ENCODE peak calls at places on chromosomes 3 and 15, in eight cellular contexts. O is transverse colon; E is body of pancreas; T is fibroblast of lung; L is psoas muscle; R is endothelial cell of umbilical vein; W is kidney; V is CD8-positive, alpha-beta T cell. S is an unnamed sample.
A peak's percentile ranks its signal among the peaks of the same experiment; 100 is the strongest.

GRCh38 chr3:74531491-74531890 is 83.0 kb downstream of the CNTN3 start:
- DNase-seq in E (no peak), V (no peak), O (no peak), R (no peak), L (no peak), T (no peak), W (no peak), S (no peak)

GRCh38 chr15:36590838-36591237 is 11.4 kb downstream of the CDIN1 start:
- DNase-seq in E (no peak), L (no peak), R (no peak), O (no peak), V (no peak), W (no peak), T (peak; percentile 69), S (no peak)

GRCh38 chr3:79521221-79521848 is 246.5 kb downstream of the ROBO1 start:
- DNase-seq in W (no peak), T (peak; percentile 57), E (no peak), L (no peak), O (no peak), R (peak; percentile 79), V (no peak), S (no peak)

GRCh38 chr3:58358092-58358491 is 25.4 kb downstream of the PXK start:
- DNase-seq in E (no peak), O (no peak), L (no peak), R (no peak), W (no peak), V (no peak), T (no peak), S (no peak)

GRCh38 chr15:92818658-92819311 is 81.3 kb upstream of the CHD2 start:
- DNase-seq in R (no peak), E (no peak), O (no peak), V (no peak), W (no peak), L (no peak), T (no peak), S (no peak)

GRCh38 chr15:51332211-51333147 is 5.9 kb downstream of the CYP19A1 start:
- DNase-seq in O (no peak), W (no peak), V (no peak), L (no peak), R (no peak), T (peak; percentile 21), E (no peak), S (no peak)

GRCh38 chr3:22474706-22475470 is 723.9 kb upstream of the ZNF385D start:
- DNase-seq in T (peak; percentile 71), V (no peak), O (no peak), E (no peak), W (no peak), L (peak; percentile 7), R (no peak), S (no peak)

GRCh38 chr3:52650437-52650836 is 35.3 kb downstream of the PBRM1 start:
- DNase-seq in O (no peak), L (no peak), E (no peak), T (no peak), R (no peak), W (no peak), V (no peak), S (no peak)

GRCh38 chr15:75713338-75713895 is 769 bp upstream of the CSPG4 start:
- DNase-seq in L (peak; percentile 51), O (peak; percentile 51), R (no peak), E (no peak), W (no peak), V (no peak), T (peak; percentile 70), S (no peak)

GRCh38 chr3:142853270-142854163 is 35.4 kb downstream of the PCOLCE2 start:
- DNase-seq in L (peak; percentile 45), V (no peak), T (no peak), O (no peak), E (peak; percentile 38), R (no peak), W (no peak), S (no peak)

GRCh38 chr15:50241684-50242450 is 23.7 kb downstream of the HDC start:
- DNase-seq in T (peak; percentile 43), W (no peak), O (no peak), E (no peak), L (no peak), R (no peak), V (no peak), S (no peak)

GRCh38 chr3:125512135-125512920 is 7.7 kb downstream of the SNX4 start:
- DNase-seq in T (peak; percentile 43), E (no peak), O (no peak), W (no peak), L (no peak), R (peak; percentile 83), V (no peak), S (no peak)

GRCh38 chr15:40873625-40874561 is at the start of gene RHOV:
- DNase-seq in O (peak; percentile 85), R (peak; percentile 43), E (peak; percentile 92), W (peak; percentile 88), T (peak; percentile 31), L (peak; percentile 44), V (peak; percentile 36), S (peak; percentile 92)

GRCh38 chr15:101060576-101061551 is 141.7 kb downstream of the LRRK1 start:
- DNase-seq in T (no peak), E (no peak), W (peak; percentile 69), O (peak; percentile 4), L (no peak), R (no peak), V (no peak), S (no peak)

GRCh38 chr3:90102146-90102545 is 994.7 kb downstream of the EPHA3 start:
- DNase-seq in W (no peak), O (no peak), E (no peak), V (no peak), L (no peak), T (no peak), R (no peak), S (no peak)

GRCh38 chr3:45078910-45079522 is 52.9 kb downstream of the CLEC3B start:
- DNase-seq in W (no peak), E (peak; percentile 39), L (no peak), R (no peak), O (peak; percentile 47), V (no peak), T (peak; percentile 66), S (no peak)

GRCh38 chr3:152296990-152297389 is 28.3 kb downstream of the MBNL1 start:
- DNase-seq in E (no peak), O (no peak), T (no peak), R (no peak), V (no peak), L (no peak), W (no peak), S (no peak)

GRCh38 chr3:152295834-152296233 is 27.1 kb downstream of the MBNL1 start:
- DNase-seq in E (no peak), O (no peak), V (no peak), W (no peak), R (no peak), L (no peak), T (no peak), S (no peak)

GRCh38 chr3:152295344-152295743 is 26.6 kb downstream of the MBNL1 start:
- DNase-seq in O (no peak), E (no peak), L (no peak), R (no peak), W (no peak), V (no peak), T (no peak), S (no peak)

GRCh38 chr3:152298393-152299242 is 29.9 kb downstream of the MBNL1 start:
- DNase-seq in T (peak; percentile 100), L (peak; percentile 29), O (peak; percentile 57), E (peak; percentile 63), W (no peak), V (no peak), R (peak; percentile 88), S (no peak)

GRCh38 chr3:152296382-152296781 is 27.7 kb downstream of the MBNL1 start:
- DNase-seq in V (no peak), T (no peak), O (no peak), L (no peak), E (no peak), W (no peak), R (no peak), S (no peak)
- H3K4me1 ChIP-seq in V (peaks cover 85% of the 10 kb centered on the region), T (peaks cover 21% of the 10 kb centered on the region), O (peaks cover 98% of the 10 kb centered on the region), L (peaks cover 71% of the 10 kb centered on the region), E (peaks cover 63% of the 10 kb centered on the region), W (peaks cover 6% of the 10 kb centered on the region), R (peaks cover 45% of the 10 kb centered on the region), S (peaks cover 4% of the 10 kb centered on the region)

DNA sequence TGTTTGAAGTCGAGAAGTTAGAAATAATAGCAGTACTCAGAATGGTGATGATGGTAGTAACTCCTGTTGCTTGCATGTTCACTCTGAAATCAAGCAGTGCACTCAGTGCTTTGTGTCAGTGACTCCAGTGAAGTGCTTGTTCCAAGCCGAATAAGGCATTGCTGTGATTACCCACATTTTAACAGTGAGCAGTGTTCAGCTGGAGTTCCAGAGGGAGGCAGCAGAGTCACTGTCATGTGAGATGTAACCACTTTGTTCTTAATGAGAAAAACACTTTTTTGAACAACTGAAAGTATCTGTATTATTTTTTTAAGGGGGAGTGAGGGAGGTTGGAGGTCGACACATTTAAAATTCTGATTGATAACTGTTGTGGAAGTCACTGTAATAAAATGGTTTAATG is 3.7 kb downstream of the MDFIC2 start:
- DNase-seq in T (peak; percentile 17), V (no peak), L (no peak), R (peak; percentile 11), W (no peak), E (no peak), O (no peak), S (peak; percentile 25)
- TF ChIP-seq CTCF in T (peak; percentile 29), V (no peak), L (no peak), R (no peak), W (no peak), E (no peak), O (no peak), S (peak; percentile 22)

GRCh38 chr15:25178835-25179672 is 224.3 kb downstream of the SNRPN start:
- DNase-seq in R (no peak), L (peak; percentile 2), O (peak; percentile 3), E (peak; percentile 4), V (no peak), T (no peak), W (peak; percentile 45), S (no peak)
- H3K9me3 ChIP-seq in R (peaks cover 12% of the 10 kb centered on the region), L (peaks cover 11% of the 10 kb centered on the region), O (no peaks in the 10 kb centered on the region), E (peaks cover 5% of the 10 kb centered on the region), V (no peaks in the 10 kb centered on the region), T (no peaks in the 10 kb centered on the region), W (no peaks in the 10 kb centered on the region), S (peaks cover 57% of the 10 kb centered on the region)

GRCh38 chr3:189071452-189071851 is 100.3 kb upstream of the TPRG1 start:
- DNase-seq in O (no peak), T (no peak), V (no peak), E (no peak), L (no peak), R (no peak), W (no peak), S (no peak)
- H3K4me1 ChIP-seq in O (no peaks in the 10 kb centered on the region), T (no peaks in the 10 kb centered on the region), V (no peaks in the 10 kb centered on the region), E (no peaks in the 10 kb centered on the region), L (no peaks in the 10 kb centered on the region), R (no peaks in the 10 kb centered on the region), W (no peaks in the 10 kb centered on the region), S (no peaks in the 10 kb centered on the region)